ENCODE peak calls at places on chromosomes 12 and 14, in ten cellular contexts. H is heart right ventricle; N is NCI-H69; U is psoas muscle; I is central memory CD4-positive, alpha-beta T cell; F is brain microvascular endothelial cell; A is type B pancreatic cell; B is G401; X is OCI-LY7; V is EH. Q is an unnamed sample.

GRCh38 chr12:18165422-18165871 is 75.5 kb upstream of the RERGL start:
- DNase-seq in H (no peak), X (peak), I (no peak), F (peak), U (no peak), A (no peak), V (peak), B (no peak), N (peak), Q (peak)

GRCh38 chr14:74846968-74847549 is 28.9 kb downstream of the PROX2 start:
- DNase-seq in U (no peak), X (no peak), N (no peak), B (no peak), H (no peak), V (peak), F (no peak), A (no peak), I (no peak), Q (peak)

GRCh38 chr14:81172353-81172752 is 48.4 kb downstream of the GTF2A1 start:
- DNase-seq in V (peak), A (no peak), F (no peak), H (no peak), I (no peak), X (no peak), B (no peak), U (no peak), N (no peak), Q (peak)

GRCh38 chr12:85693093-85693665 is 143.0 kb downstream of the RASSF9 start:
- DNase-seq in X (no peak), N (no peak), F (no peak), V (no peak), H (no peak), A (no peak), B (no peak), U (no peak), I (no peak), Q (no peak)

GRCh38 chr12:108570743-108571603 is 8.6 kb downstream of the ISCU start:
- DNase-seq in B (peak), I (no peak), V (peak), H (no peak), F (peak), A (peak), N (peak), U (no peak), X (peak), Q (peak)

GRCh38 chr12:62434504-62435336 is 31.9 kb upstream of the MON2 start:
- DNase-seq in A (no peak), H (no peak), V (no peak), F (no peak), I (no peak), B (no peak), X (no peak), U (no peak), N (peak), Q (peak)

GRCh38 chr12:107384645-107385044 is 291.3 kb upstream of the CRY1 start:
- DNase-seq in X (no peak), U (no peak), H (no peak), V (no peak), B (no peak), N (peak), A (no peak), I (no peak), F (no peak), Q (no peak)

GRCh38 chr14:104386281-104386841 is 193.2 kb upstream of the C14orf180 start:
- DNase-seq in B (no peak), U (no peak), I (no peak), X (no peak), H (no peak), V (no peak), A (peak), N (peak), F (no peak), Q (no peak)

GRCh38 chr14:102902523-102903247 is 19.8 kb upstream of the AMN start:
- DNase-seq in F (no peak), U (no peak), X (no peak), H (no peak), I (no peak), N (peak), A (no peak), V (no peak), B (no peak), Q (no peak)

GRCh38 chr12:95591731-95592130 is 40.5 kb upstream of the USP44 start:
- DNase-seq in I (no peak), H (no peak), F (peak), N (no peak), A (no peak), V (peak), B (no peak), U (no peak), X (no peak), Q (peak)

GRCh38 chr14:61581340-61581739 is 114.0 kb upstream of the HIF1A start:
- DNase-seq in U (no peak), B (no peak), H (no peak), X (no peak), A (no peak), F (no peak), I (no peak), V (no peak), N (no peak), Q (no peak)

GRCh38 chr12:56315256-56315625 is 547 bp downstream of the CNPY2 start:
- DNase-seq in V (peak), B (no peak), I (no peak), X (peak), H (no peak), A (no peak), F (peak), N (peak), U (no peak), Q (no peak)

GRCh38 chr12:23585782-23586163 is 363.7 kb downstream of the SOX5 start:
- DNase-seq in I (no peak), B (no peak), U (no peak), N (peak), V (no peak), A (no peak), H (no peak), X (no peak), F (no peak), Q (no peak)

GRCh38 chr12:85036241-85036707 is at the start of the genes LRRIQ1 and TSPAN19:
- DNase-seq in I (peak), X (peak), V (peak), B (peak), H (no peak), F (peak), U (peak), N (peak), A (peak), Q (peak)

GRCh38 chr12:94458882-94459772 is 540 bp downstream of the CEP83 start:
- DNase-seq in H (no peak), I (peak), X (peak), V (peak), F (peak), B (no peak), A (peak), N (peak), U (no peak), Q (no peak)

GRCh38 chr12:51593539-51593938 is 2.5 kb downstream of the SCN8A start:
- DNase-seq in U (no peak), F (peak), H (no peak), V (peak), N (peak), B (peak), X (no peak), I (no peak), A (no peak), Q (peak)

GRCh38 chr12:22577667-22578066 is 33.3 kb upstream of the C2CD5 start:
- DNase-seq in F (peak), U (no peak), V (no peak), N (no peak), B (no peak), X (no peak), A (no peak), H (no peak), I (no peak), Q (no peak)

GRCh38 chr14:33052899-33053400 is 114.3 kb downstream of the NPAS3 start:
- DNase-seq in H (no peak), B (no peak), I (no peak), U (no peak), X (no peak), N (peak), V (no peak), A (no peak), F (no peak), Q (no peak)

Q was measured in EL.